ENCODE peak calls at places on chromosome 10, in six cellular contexts. W is aorta, O is AG04450, R is GM23248, G is colonic mucosa, Y is uterus. T is an unnamed sample.

GRCh38 chr10:47035447-47036337 is 124.5 kb downstream of the PTPN20 start:
- DNase-seq in W (peak; percentile 51), O (no peak), R (no peak), G (no peak), Y (no peak), T (no peak)

GRCh38 chr10:129877773-129878371 is 86.2 kb downstream of the EBF3 start:
- DNase-seq in W (peak; percentile 47), O (no peak), R (peak; percentile 23), G (peak; percentile 44), Y (no peak), T (no peak)

GRCh38 chr10:65550761-65551160 is 1375.1 kb upstream of the LRRTM3 start:
- DNase-seq in W (no peak), O (no peak), R (no peak), G (no peak), Y (no peak), T (no peak)

GRCh38 chr10:30581779-30582380 is 47.7 kb downstream of the LYZL2 start:
- DNase-seq in W (no peak), O (peak; percentile 30), R (peak; percentile 61), G (peak; percentile 42), Y (no peak), T (peak; percentile 55)

GRCh38 chr10:102504179-102504975 is 605 bp downstream of the SUFU start:
- DNase-seq in W (peak; percentile 82), O (no peak), R (peak; percentile 39), G (peak; percentile 47), Y (peak; percentile 52), T (no peak)

GRCh38 chr10:22251751-22252285 is 34.0 kb upstream of the EBLN1 start:
- DNase-seq in W (peak; percentile 83), O (no peak), R (peak; percentile 78), G (peak; percentile 59), Y (peak; percentile 64), T (no peak)

GRCh38 chr10:14507156-14507555 is 176.4 kb upstream of the FRMD4A start:
- DNase-seq in W (no peak), O (no peak), R (no peak), G (no peak), Y (no peak), T (no peak)

GRCh38 chr10:130721971-130722370 is 585.8 kb downstream of the GLRX3 start:
- DNase-seq in W (peak; percentile 13), O (no peak), R (no peak), G (no peak), Y (no peak), T (no peak)

GRCh38 chr10:24858244-24858907 is 94.0 kb downstream of the PRTFDC1 start:
- DNase-seq in W (no peak), O (no peak), R (peak; percentile 77), G (no peak), Y (no peak), T (peak; percentile 42)

GRCh38 chr10:78175444-78175843 is 141.8 kb downstream of the RPS24 start:
- DNase-seq in W (no peak), O (no peak), R (peak; percentile 32), G (no peak), Y (no peak), T (no peak)

GRCh38 chr10:129870926-129871660 is 93.0 kb downstream of the EBF3 start:
- DNase-seq in W (peak; percentile 10), O (no peak), R (peak; percentile 60), G (no peak), Y (no peak), T (no peak)

GRCh38 chr10:131930586-131931330 is 29.9 kb downstream of the PPP2R2D start:
- DNase-seq in W (no peak), O (no peak), R (no peak), G (no peak), Y (no peak), T (no peak)

GRCh38 chr10:75247797-75248196 is 12.0 kb upstream of the COMTD1 start:
- DNase-seq in W (no peak), O (no peak), R (no peak), G (no peak), Y (no peak), T (no peak)

GRCh38 chr10:117175215-117175900 is 21.9 kb upstream of the KCNK18 start:
- DNase-seq in W (no peak), O (no peak), R (no peak), G (peak; percentile 35), Y (no peak), T (no peak)

GRCh38 chr10:131584286-131584685 is 272.8 kb upstream of the TCERG1L start:
- DNase-seq in W (no peak), O (no peak), R (no peak), G (no peak), Y (no peak), T (no peak)

GRCh38 chr10:131829156-131829930 is 71.5 kb upstream of the PPP2R2D start:
- DNase-seq in W (peak; percentile 55), O (no peak), R (no peak), G (no peak), Y (no peak), T (no peak)

GRCh38 chr10:87816842-87817178 is 1.2 kb downstream of the ATAD1 start:
- DNase-seq in W (no peak), O (no peak), R (peak; percentile 30), G (no peak), Y (no peak), T (no peak)

GRCh38 chr10:52108236-52108635 is 205.8 kb upstream of the DKK1 start:
- DNase-seq in W (no peak), O (no peak), R (no peak), G (no peak), Y (no peak), T (no peak)

GRCh38 chr10:6061056-6061455 is 1.1 kb downstream of the IL2RA start:
- DNase-seq in W (no peak), O (no peak), R (no peak), G (no peak), Y (no peak), T (no peak)

GRCh38 chr10:32947586-32947985 is 10.4 kb downstream of the ITGB1 start:
- DNase-seq in W (no peak), O (no peak), R (no peak), G (no peak), Y (no peak), T (no peak)

GRCh38 chr10:101323495-101323894 is 30.5 kb upstream of the BTRC start:
- DNase-seq in W (no peak), O (no peak), R (no peak), G (no peak), Y (no peak), T (no peak)

GRCh38 chr10:108434818-108435217 is 1270.3 kb upstream of the SORCS1 start:
- DNase-seq in W (no peak), O (no peak), R (peak; percentile 33), G (no peak), Y (no peak), T (no peak)

DNA sequence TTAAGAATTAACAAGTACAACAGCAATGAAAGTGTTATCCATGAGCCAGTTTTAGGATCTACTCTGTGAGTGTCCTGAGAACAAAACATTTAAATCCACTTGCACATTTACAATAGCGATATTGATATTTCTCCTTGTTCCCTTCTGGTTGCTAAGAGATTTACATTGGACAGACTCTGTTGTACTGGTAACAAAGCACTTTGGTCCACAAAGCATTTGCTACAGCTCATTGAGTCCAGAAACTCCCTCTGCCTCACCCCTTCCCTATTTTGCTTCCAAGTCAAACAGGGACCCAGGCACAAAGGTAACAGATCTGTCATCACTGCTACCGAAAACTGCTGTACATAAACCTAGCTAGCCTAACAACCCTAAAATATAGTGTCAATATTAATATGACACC is 2.1 kb downstream of the ANK3 start:
- DNase-seq in W (no peak), O (no peak), R (no peak), G (no peak), Y (no peak), T (no peak)
- H3K27ac ChIP-seq in W (no peak overlapping the region), O (no peak overlapping the region), R (no peak overlapping the region), G (no peak overlapping the region), Y (no peak overlapping the region), T (no peak overlapping the region)

DNA sequence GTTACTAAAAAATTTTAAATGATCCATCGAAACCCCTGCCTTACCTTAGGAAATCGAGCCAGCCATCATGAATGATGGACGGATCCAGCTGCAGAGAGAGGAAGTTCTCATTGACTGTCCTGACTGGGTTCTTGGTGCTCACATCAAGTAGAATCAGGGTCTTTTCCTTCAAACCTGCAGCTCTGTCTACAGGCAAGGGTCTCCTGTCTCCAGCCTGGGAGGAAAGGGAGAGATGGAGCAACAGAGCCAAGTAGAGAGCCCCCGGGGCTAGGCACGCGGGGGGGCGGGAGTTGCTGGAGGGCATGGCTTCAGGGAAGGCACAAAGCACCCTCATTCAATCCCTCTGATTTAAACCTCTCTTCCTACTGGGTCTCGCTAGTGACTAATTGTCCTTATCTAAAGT is at the start of gene HPSE2:
- DNase-seq in W (no peak), O (no peak), R (no peak), G (no peak), Y (no peak), T (no peak)
- H3K27me3 ChIP-seq in W (no peaks in the 10 kb centered on the region), O (peaks cover 61% of the 10 kb centered on the region), R (peaks cover 71% of the 10 kb centered on the region), G (peaks cover 57% of the 10 kb centered on the region), Y (peaks cover 4% of the 10 kb centered on the region), T (peaks cover 66% of the 10 kb centered on the region)

GRCh38 chr10:3759397-3759796 is 25.6 kb downstream of the KLF6 start:
- DNase-seq in W (no peak), O (no peak), R (no peak), G (no peak), Y (no peak), T (no peak)

GRCh38 chr10:3760083-3760482 is 24.9 kb downstream of the KLF6 start:
- DNase-seq in W (no peak), O (no peak), R (no peak), G (no peak), Y (no peak), T (no peak)

GRCh38 chr10:3763035-3763456 is 22.0 kb downstream of the KLF6 start:
- DNase-seq in W (no peak), O (no peak), R (peak; percentile 76), G (peak; percentile 46), Y (no peak), T (no peak)

GRCh38 chr10:3761916-3762708 is 22.9 kb downstream of the KLF6 start:
- DNase-seq in W (no peak), O (no peak), R (no peak), G (peak; percentile 18), Y (no peak), T (no peak)

DNA sequence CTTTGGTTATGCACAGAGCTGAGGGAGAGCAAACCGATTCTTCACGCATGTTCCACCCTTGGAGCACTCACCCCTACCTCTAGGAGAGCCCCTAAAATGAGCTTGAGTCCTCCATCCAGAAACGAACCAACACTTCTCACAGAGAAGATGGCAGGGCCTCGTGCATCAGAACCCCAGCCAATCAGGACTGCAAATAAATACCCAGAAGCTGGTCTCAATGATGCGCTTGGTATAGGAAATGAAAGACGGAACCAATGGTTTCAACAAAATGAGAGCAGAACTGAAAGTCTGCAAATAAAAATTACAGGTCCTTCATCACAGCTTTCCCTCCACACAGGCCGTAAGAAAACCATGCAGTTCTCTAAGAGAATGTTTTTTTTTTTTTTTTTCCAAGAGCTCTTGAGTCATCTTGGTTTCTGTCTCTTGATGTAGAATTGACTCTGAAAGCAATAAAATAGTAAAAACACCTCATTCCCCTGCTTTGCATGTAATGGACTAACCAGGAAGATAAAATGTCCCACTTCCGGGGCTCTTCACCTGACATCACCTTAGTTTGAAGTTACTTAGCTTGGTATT is 23.8 kb downstream of the KLF6 start:
- DNase-seq in W (no peak), O (no peak), R (no peak), G (peak; percentile 13), Y (no peak), T (no peak)
- H3K27ac ChIP-seq in W (no peak overlapping the region), O (no peak overlapping the region), R (no peak overlapping the region), G (peak overlapping the region; percentile 33), Y (no peak overlapping the region), T (no peak overlapping the region)

DNA sequence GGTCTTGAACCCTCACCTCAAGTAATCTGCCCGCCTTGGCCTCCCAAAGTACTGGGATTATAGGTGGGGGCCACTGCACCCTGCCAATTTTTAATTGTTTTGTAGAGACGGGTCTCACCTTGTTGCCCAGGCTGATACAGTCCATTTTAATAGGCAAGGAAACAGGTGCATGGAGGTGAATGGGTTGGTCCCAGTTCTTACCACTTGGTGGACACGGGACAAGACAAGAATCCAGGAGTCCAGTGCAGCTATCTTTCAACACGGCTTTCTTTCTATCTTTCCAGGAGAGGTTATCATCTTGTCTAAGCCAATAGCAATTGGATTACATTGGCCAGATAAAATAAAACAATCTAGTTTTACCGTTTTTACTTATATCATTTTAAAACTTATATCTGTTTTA is 23.8 kb downstream of the TCF7L2 start:
- DNase-seq in W (no peak), O (no peak), R (no peak), G (no peak), Y (no peak), T (no peak)
- H3K27me3 ChIP-seq in W (no peaks in the 10 kb centered on the region), O (no peaks in the 10 kb centered on the region), R (no peaks in the 10 kb centered on the region), G (no peaks in the 10 kb centered on the region), Y (no peaks in the 10 kb centered on the region), T (no peaks in the 10 kb centered on the region)